ENCODE peak calls at places on chromosomes 2 and 18, in seven cellular contexts. One of them, this sample, is unnamed.

GRCh38 chr2:144834954-144835633 is 315.2 kb upstream of the ZEB2 start:
- DNase-seq in fibroblast of mammary gland: peak; percentile 92
- DNase-seq in colonic mucosa: no peak
- DNase-seq in AG09309: peak; percentile 25
- DNase-seq in endothelial cell: no peak
- DNase-seq in IMR-90: peak; percentile 88
- DNase-seq in GM13976: no peak
- DNase-seq in this sample: no peak

GRCh38 chr18:41873730-41874129 is 81.3 kb upstream of the PIK3C3 start:
- DNase-seq in fibroblast of mammary gland: no peak
- DNase-seq in GM13976: no peak
- DNase-seq in IMR-90: no peak
- DNase-seq in colonic mucosa: no peak
- DNase-seq in endothelial cell: no peak
- DNase-seq in AG09309: peak; percentile 10
- DNase-seq in this sample: no peak

GRCh38 chr2:45382744-45383143 is 228.3 kb downstream of the SRBD1 start:
- DNase-seq in IMR-90: peak; percentile 65
- DNase-seq in endothelial cell: no peak
- DNase-seq in GM13976: no peak
- DNase-seq in fibroblast of mammary gland: peak; percentile 53
- DNase-seq in AG09309: no peak
- DNase-seq in colonic mucosa: no peak
- DNase-seq in this sample: no peak

GRCh38 chr2:174356347-174356746 is 21.6 kb downstream of the SP9 start:
- DNase-seq in AG09309: no peak
- DNase-seq in colonic mucosa: no peak
- DNase-seq in fibroblast of mammary gland: no peak
- DNase-seq in IMR-90: no peak
- DNase-seq in GM13976: no peak
- DNase-seq in endothelial cell: no peak
- DNase-seq in this sample: no peak

GRCh38 chr2:196184919-196185318 is 13.5 kb upstream of the STK17B start:
- DNase-seq in AG09309: no peak
- DNase-seq in colonic mucosa: no peak
- DNase-seq in endothelial cell: no peak
- DNase-seq in GM13976: no peak
- DNase-seq in fibroblast of mammary gland: no peak
- DNase-seq in IMR-90: no peak
- DNase-seq in this sample: no peak

GRCh38 chr2:38505779-38506178 is 96.9 kb downstream of the HNRNPLL start:
- DNase-seq in colonic mucosa: no peak
- DNase-seq in IMR-90: peak; percentile 87
- DNase-seq in AG09309: peak; percentile 78
- DNase-seq in GM13976: no peak
- DNase-seq in fibroblast of mammary gland: peak; percentile 95
- DNase-seq in endothelial cell: no peak
- DNase-seq in this sample: no peak

GRCh38 chr2:60819155-60819862 is 62.1 kb upstream of the REL start:
- DNase-seq in AG09309: no peak
- DNase-seq in GM13976: no peak
- DNase-seq in endothelial cell: no peak
- DNase-seq in colonic mucosa: no peak
- DNase-seq in fibroblast of mammary gland: no peak
- DNase-seq in IMR-90: no peak
- DNase-seq in this sample: peak; percentile 79

GRCh38 chr2:129015886-129016285 is 697.2 kb upstream of the HS6ST1 start:
- DNase-seq in GM13976: no peak
- DNase-seq in IMR-90: no peak
- DNase-seq in AG09309: no peak
- DNase-seq in endothelial cell: no peak
- DNase-seq in fibroblast of mammary gland: no peak
- DNase-seq in colonic mucosa: no peak
- DNase-seq in this sample: no peak

GRCh38 chr2:174546519-174547506 is 50.8 kb downstream of the WIPF1 start:
- DNase-seq in IMR-90: peak; percentile 43
- DNase-seq in colonic mucosa: no peak
- DNase-seq in GM13976: peak; percentile 61
- DNase-seq in endothelial cell: peak; percentile 19
- DNase-seq in fibroblast of mammary gland: peak; percentile 38
- DNase-seq in AG09309: peak; percentile 7
- DNase-seq in this sample: peak; percentile 22

GRCh38 chr2:83342860-83343329 is 1116.2 kb downstream of the SUCLG1 start:
- DNase-seq in endothelial cell: no peak
- DNase-seq in fibroblast of mammary gland: no peak
- DNase-seq in colonic mucosa: no peak
- DNase-seq in GM13976: no peak
- DNase-seq in IMR-90: no peak
- DNase-seq in AG09309: no peak
- DNase-seq in this sample: no peak

GRCh38 chr2:12289105-12289802 is 427.5 kb upstream of the TRIB2 start:
- DNase-seq in GM13976: no peak
- DNase-seq in IMR-90: no peak
- DNase-seq in colonic mucosa: no peak
- DNase-seq in AG09309: no peak
- DNase-seq in endothelial cell: no peak
- DNase-seq in fibroblast of mammary gland: no peak
- DNase-seq in this sample: no peak

GRCh38 chr2:216857131-216857550 is 2.7 kb downstream of the TNP1 start:
- DNase-seq in GM13976: no peak
- DNase-seq in AG09309: no peak
- DNase-seq in colonic mucosa: no peak
- DNase-seq in endothelial cell: no peak
- DNase-seq in fibroblast of mammary gland: peak; percentile 48
- DNase-seq in IMR-90: peak; percentile 84
- DNase-seq in this sample: no peak

GRCh38 chr2:18339326-18339725 is 221.1 kb downstream of the RDH14 start:
- DNase-seq in GM13976: no peak
- DNase-seq in AG09309: no peak
- DNase-seq in endothelial cell: no peak
- DNase-seq in IMR-90: peak; percentile 86
- DNase-seq in colonic mucosa: no peak
- DNase-seq in fibroblast of mammary gland: no peak
- DNase-seq in this sample: no peak

GRCh38 chr2:215241791-215242305 is 70.0 kb upstream of the ATIC start:
- DNase-seq in fibroblast of mammary gland: no peak
- DNase-seq in IMR-90: no peak
- DNase-seq in GM13976: no peak
- DNase-seq in colonic mucosa: no peak
- DNase-seq in AG09309: no peak
- DNase-seq in endothelial cell: no peak
- DNase-seq in this sample: no peak
- TF ChIP-seq CTCF in fibroblast of mammary gland: no peak
- TF ChIP-seq CTCF in IMR-90: no peak
- TF ChIP-seq CTCF in GM13976: no peak
- TF ChIP-seq CTCF in colonic mucosa: no peak
- TF ChIP-seq CTCF in AG09309: no peak
- TF ChIP-seq CTCF in endothelial cell: no peak
- TF ChIP-seq CTCF in this sample: no peak

GRCh38 chr2:81901017-81901416 is 1596.5 kb upstream of the LRRTM1 start:
- DNase-seq in GM13976: no peak
- DNase-seq in fibroblast of mammary gland: no peak
- DNase-seq in IMR-90: no peak
- DNase-seq in endothelial cell: no peak
- DNase-seq in AG09309: no peak
- DNase-seq in colonic mucosa: no peak
- DNase-seq in this sample: no peak
- TF ChIP-seq CTCF in GM13976: no peak
- TF ChIP-seq CTCF in fibroblast of mammary gland: no peak
- TF ChIP-seq CTCF in IMR-90: no peak
- TF ChIP-seq CTCF in endothelial cell: peak; percentile 49
- TF ChIP-seq CTCF in AG09309: no peak
- TF ChIP-seq CTCF in colonic mucosa: no peak
- TF ChIP-seq CTCF in this sample: no peak

GRCh38 chr18:74290831-74291770 is 662 bp downstream of the CYB5A start:
- DNase-seq in AG09309: no peak
- DNase-seq in colonic mucosa: peak; percentile 60
- DNase-seq in IMR-90: no peak
- DNase-seq in GM13976: peak; percentile 34
- DNase-seq in fibroblast of mammary gland: no peak
- DNase-seq in endothelial cell: no peak
- DNase-seq in this sample: peak; percentile 26
- TF ChIP-seq CTCF in AG09309: no peak
- TF ChIP-seq CTCF in colonic mucosa: no peak
- TF ChIP-seq CTCF in IMR-90: no peak
- TF ChIP-seq CTCF in GM13976: no peak
- TF ChIP-seq CTCF in fibroblast of mammary gland: no peak
- TF ChIP-seq CTCF in endothelial cell: no peak
- TF ChIP-seq CTCF in this sample: peak; percentile 43

GRCh38 chr2:43898958-43899346 is 60.2 kb downstream of the ABCG8 start:
- DNase-seq in fibroblast of mammary gland: no peak
- DNase-seq in GM13976: no peak
- DNase-seq in AG09309: no peak
- DNase-seq in IMR-90: peak; percentile 15
- DNase-seq in colonic mucosa: no peak
- DNase-seq in endothelial cell: no peak
- DNase-seq in this sample: no peak

GRCh38 chr2:43894743-43895142 is 56.0 kb downstream of the ABCG8 start:
- DNase-seq in fibroblast of mammary gland: no peak
- DNase-seq in IMR-90: no peak
- DNase-seq in colonic mucosa: no peak
- DNase-seq in AG09309: no peak
- DNase-seq in endothelial cell: no peak
- DNase-seq in GM13976: no peak
- DNase-seq in this sample: no peak

GRCh38 chr2:43897492-43897891 is 58.7 kb downstream of the ABCG8 start:
- DNase-seq in IMR-90: no peak
- DNase-seq in AG09309: no peak
- DNase-seq in GM13976: no peak
- DNase-seq in endothelial cell: no peak
- DNase-seq in colonic mucosa: no peak
- DNase-seq in fibroblast of mammary gland: no peak
- DNase-seq in this sample: no peak

GRCh38 chr2:43899589-43899988 is 60.8 kb downstream of the ABCG8 start:
- DNase-seq in IMR-90: peak; percentile 60
- DNase-seq in AG09309: no peak
- DNase-seq in fibroblast of mammary gland: no peak
- DNase-seq in colonic mucosa: no peak
- DNase-seq in endothelial cell: no peak
- DNase-seq in GM13976: no peak
- DNase-seq in this sample: no peak

GRCh38 chr2:43898134-43898957 is 59.6 kb downstream of the ABCG8 start:
- DNase-seq in endothelial cell: peak; percentile 39
- DNase-seq in fibroblast of mammary gland: peak; percentile 6
- DNase-seq in IMR-90: peak; percentile 8
- DNase-seq in colonic mucosa: peak; percentile 32
- DNase-seq in AG09309: no peak
- DNase-seq in GM13976: no peak
- DNase-seq in this sample: no peak
- TF ChIP-seq CTCF in endothelial cell: no peak
- TF ChIP-seq CTCF in fibroblast of mammary gland: no peak
- TF ChIP-seq CTCF in IMR-90: no peak
- TF ChIP-seq CTCF in colonic mucosa: peak; percentile 26
- TF ChIP-seq CTCF in AG09309: peak; percentile 31
- TF ChIP-seq CTCF in GM13976: no peak
- TF ChIP-seq CTCF in this sample: no peak

GRCh38 chr2:152623076-152623740 is 94.1 kb downstream of the PRPF40A start:
- DNase-seq in IMR-90: no peak
- DNase-seq in GM13976: no peak
- DNase-seq in AG09309: no peak
- DNase-seq in fibroblast of mammary gland: no peak
- DNase-seq in colonic mucosa: no peak
- DNase-seq in endothelial cell: no peak
- DNase-seq in this sample: no peak

GRCh38 chr2:152629202-152629601 is 88.1 kb downstream of the PRPF40A start:
- DNase-seq in IMR-90: no peak
- DNase-seq in endothelial cell: no peak
- DNase-seq in AG09309: no peak
- DNase-seq in GM13976: no peak
- DNase-seq in colonic mucosa: no peak
- DNase-seq in fibroblast of mammary gland: no peak
- DNase-seq in this sample: no peak

GRCh38 chr2:152623775-152624174 is 93.5 kb downstream of the PRPF40A start:
- DNase-seq in endothelial cell: no peak
- DNase-seq in IMR-90: no peak
- DNase-seq in GM13976: no peak
- DNase-seq in colonic mucosa: no peak
- DNase-seq in AG09309: no peak
- DNase-seq in fibroblast of mammary gland: no peak
- DNase-seq in this sample: no peak

GRCh38 chr2:152624805-152625204 is 92.5 kb downstream of the PRPF40A start:
- DNase-seq in AG09309: no peak
- DNase-seq in endothelial cell: no peak
- DNase-seq in colonic mucosa: no peak
- DNase-seq in IMR-90: peak; percentile 64
- DNase-seq in GM13976: no peak
- DNase-seq in fibroblast of mammary gland: peak; percentile 36
- DNase-seq in this sample: no peak

DNA sequence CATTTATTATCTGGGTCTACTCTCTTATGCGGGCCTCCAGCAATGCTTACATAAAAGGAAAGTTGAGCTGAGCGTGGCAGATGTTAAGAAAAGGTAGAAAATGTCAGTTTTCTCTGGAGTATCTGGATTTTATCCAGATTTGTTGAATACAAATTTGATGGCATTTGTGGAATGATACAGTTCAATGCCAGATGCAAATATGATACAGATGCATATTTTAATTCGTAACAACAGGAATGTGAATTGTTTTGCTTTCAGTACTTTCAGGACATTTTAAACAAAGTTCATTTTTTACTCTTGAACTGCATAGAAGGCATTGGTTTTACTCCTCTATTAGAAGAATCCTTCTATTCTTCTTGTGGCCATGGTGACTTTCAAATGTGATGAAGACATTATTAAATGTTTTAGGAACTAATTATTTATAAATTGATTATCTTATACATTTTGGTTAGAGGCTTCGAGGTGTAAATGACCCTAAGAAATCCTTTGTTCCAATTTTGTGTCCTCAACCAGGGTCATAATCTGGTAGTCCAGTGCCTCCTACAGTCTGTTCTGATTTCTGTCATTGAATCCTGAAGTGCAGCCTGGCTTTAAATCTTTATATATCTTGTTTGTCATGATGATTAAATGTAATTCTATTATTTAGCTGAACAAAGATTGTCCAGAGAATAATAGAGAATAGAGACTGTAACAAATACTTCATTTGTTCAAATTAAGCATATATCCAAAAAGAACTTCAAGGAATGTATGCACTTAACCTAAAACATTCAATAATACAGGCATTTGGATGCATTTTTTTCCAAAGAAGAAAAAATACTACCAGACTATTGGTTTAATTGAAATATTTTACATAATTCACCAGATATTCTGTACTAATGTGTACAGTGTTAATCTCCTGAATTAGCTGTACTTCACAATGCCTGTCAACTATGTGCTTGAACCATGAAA is 90.0 kb downstream of the PRPF40A start:
- DNase-seq in AG09309: no peak
- DNase-seq in GM13976: peak; percentile 38
- DNase-seq in colonic mucosa: no peak
- DNase-seq in fibroblast of mammary gland: peak; percentile 64
- DNase-seq in endothelial cell: no peak
- DNase-seq in IMR-90: peak; percentile 55
- DNase-seq in this sample: no peak
- TF ChIP-seq CTCF in AG09309: peak; percentile 67
- TF ChIP-seq CTCF in GM13976: peak; percentile 50
- TF ChIP-seq CTCF in colonic mucosa: peak; percentile 41
- TF ChIP-seq CTCF in fibroblast of mammary gland: peak; percentile 69
- TF ChIP-seq CTCF in endothelial cell: peak; percentile 37
- TF ChIP-seq CTCF in IMR-90: peak; percentile 76
- TF ChIP-seq CTCF in this sample: no peak

This sample was measured in CD4-positive, alpha-beta T cell.